ENCODE peak calls at places on chromosomes 5 and 9, in nine cellular contexts. P is coronary artery; Y is activated T-helper 1 cell treated with anti-CD3 and anti-CD28 coated beads, Interleukin-2, amount 50 U/mL, for 16 hours; J is heart right ventricle; X is HTR-8/SVneo; O is NCI-H187 treated with DMSO at 0.1 percent for 48 hours; T is fibroblast of lung; E is MM.1S; S is bronchial epithelial cell. U is an unnamed sample.

GRCh38 chr9:125886365-125886764 is 139.2 kb downstream of the PBX3 start:
- DNase-seq in O (no peak), S (no peak), T (peak), X (no peak), E (no peak), J (no peak), Y (no peak), P (no peak), U (no peak)

GRCh38 chr5:15791859-15792258 is 291.9 kb downstream of the FBXL7 start:
- DNase-seq in S (no peak), Y (no peak), J (no peak), E (no peak), O (no peak), P (no peak), X (no peak), T (peak), U (no peak)

GRCh38 chr5:139134906-139135305 is 63.3 kb downstream of the SIL1 start:
- DNase-seq in S (no peak), E (no peak), X (no peak), O (no peak), J (no peak), T (no peak), Y (no peak), P (no peak), U (peak)

GRCh38 chr5:96893342-96893741 is 17.0 kb downstream of the ERAP2 start:
- DNase-seq in X (peak), O (no peak), S (peak), P (no peak), Y (no peak), E (no peak), J (no peak), T (peak), U (no peak)

GRCh38 chr9:127076860-127077657 is 45.4 kb downstream of the ANGPTL2 start:
- DNase-seq in Y (no peak), J (no peak), O (no peak), S (no peak), X (no peak), E (no peak), T (no peak), P (peak), U (no peak)

GRCh38 chr9:107242073-107243063 is 40.7 kb upstream of the RAD23B start:
- DNase-seq in E (no peak), O (no peak), Y (no peak), P (no peak), S (peak), T (peak), X (no peak), J (no peak), U (peak)

GRCh38 chr5:72624641-72625236 is 117.5 kb upstream of the ZNF366 start:
- DNase-seq in J (peak), E (no peak), Y (no peak), X (peak), S (no peak), P (no peak), O (no peak), T (peak), U (no peak)

GRCh38 chr9:130570200-130570599 is 9.2 kb upstream of the FUBP3 start:
- DNase-seq in T (peak), E (no peak), S (peak), X (no peak), J (no peak), O (no peak), Y (no peak), P (no peak), U (no peak)

GRCh38 chr9:98819231-98819630 is 11.8 kb downstream of the GALNT12 start:
- DNase-seq in O (no peak), P (no peak), S (no peak), X (no peak), E (no peak), T (no peak), Y (no peak), J (no peak), U (no peak)

GRCh38 chr9:68454579-68455334 is 85.9 kb downstream of the TMEM252 start:
- DNase-seq in P (no peak), Y (no peak), O (no peak), X (no peak), T (no peak), E (no peak), S (no peak), J (no peak), U (no peak)

GRCh38 chr5:141465351-141465750 is 10.4 kb upstream of the PCDHGC3 start:
- DNase-seq in X (no peak), T (no peak), E (no peak), S (no peak), Y (no peak), O (no peak), P (no peak), J (no peak), U (no peak)

GRCh38 chr9:14251146-14252071 is 62.5 kb downstream of the NFIB start:
- DNase-seq in X (peak), S (peak), T (peak), Y (no peak), E (no peak), O (no peak), P (peak), J (peak), U (peak)

GRCh38 chr9:91101598-91102168 is 260.0 kb downstream of the AUH start:
- DNase-seq in X (no peak), Y (peak), E (peak), J (no peak), S (no peak), T (no peak), O (no peak), P (no peak), U (peak)

GRCh38 chr5:172646716-172647285 is 5.7 kb downstream of the NEURL1B start:
- DNase-seq in T (no peak), P (no peak), Y (no peak), O (peak), E (no peak), S (peak), J (peak), X (no peak), U (peak)

GRCh38 chr9:77589046-77589795 is 58.9 kb downstream of the GNA14 start:
- DNase-seq in J (no peak), Y (no peak), E (no peak), O (peak), P (no peak), T (no peak), X (no peak), S (peak), U (peak)

GRCh38 chr5:73447234-73448071 is 1.1 kb downstream of the FOXD1 start:
- DNase-seq in P (no peak), O (no peak), S (peak), E (peak), T (peak), Y (no peak), J (no peak), X (no peak), U (peak)

GRCh38 chr5:72134226-72134625 is 27.0 kb downstream of the MAP1B start:
- DNase-seq in Y (no peak), J (no peak), T (no peak), E (no peak), O (no peak), X (no peak), S (peak), P (no peak), U (no peak)

GRCh38 chr5:177103523-177104253 is 17.0 kb downstream of the FGFR4 start:
- DNase-seq in J (no peak), O (no peak), X (no peak), S (peak), E (no peak), P (no peak), T (no peak), Y (no peak), U (no peak)

GRCh38 chr9:83166369-83166768 is 103.4 kb upstream of the RASEF start:
- DNase-seq in J (no peak), P (no peak), O (no peak), E (peak), T (no peak), Y (no peak), S (peak), X (no peak), U (peak)

GRCh38 chr9:121998513-121999049 is 94.5 kb downstream of the TTLL11 start:
- DNase-seq in X (no peak), E (no peak), O (no peak), S (no peak), T (no peak), J (no peak), Y (no peak), P (no peak), U (no peak)

GRCh38 chr5:122756263-122756911 is 18.5 kb upstream of the SNX2 start:
- DNase-seq in X (peak), O (no peak), S (peak), P (no peak), E (no peak), J (no peak), Y (no peak), T (peak), U (no peak)

GRCh38 chr9:88991066-88992030 is at the start of gene S1PR3:
- DNase-seq in T (peak), P (peak), J (peak), X (peak), S (peak), Y (no peak), O (no peak), E (no peak), U (no peak)

GRCh38 chr5:36363101-36363500 is 61.4 kb upstream of the RANBP3L start:
- DNase-seq in S (peak), Y (no peak), J (no peak), O (no peak), X (no peak), E (no peak), P (no peak), T (peak), U (no peak)